ENCODE peak calls at places on chromosomes 3 and 15, in seven cellular contexts. F is A549; I is GM12891; X is stimulated activated CD4-positive, alpha-beta T cell treated with anti-CD3 and anti-CD28 coated beads, Interleukin-12 subunit alpha, Interleukin-12 subunit beta, amount 100 ng/mL, for 4 hours; Q is body of pancreas; O is left ventricle myocardium superior; D is NCI-H510A treated with DMSO at 0.1 percent for 48 hours. M is an unnamed sample.
A peak's percentile ranks its signal among the peaks of the same experiment; 100 is the strongest.

GRCh38 chr3:189712906-189713483 is 81.8 kb downstream of the TP63 start:
- DNase-seq in F (no peak), I (no peak), X (no peak), Q (no peak), O (no peak), D (peak; percentile 96), M (no peak)

GRCh38 chr3:186790261-186790981 is 7.0 kb downstream of the EIF4A2 start:
- DNase-seq in F (peak; percentile 23), I (no peak), X (peak; percentile 21), Q (no peak), O (no peak), D (no peak), M (no peak)

GRCh38 chr3:139339219-139339906 is 4.5 kb upstream of the MRPS22 start:
- DNase-seq in F (no peak), I (no peak), X (no peak), Q (no peak), O (no peak), D (no peak), M (no peak)

GRCh38 chr15:57485869-57486268 is 105.8 kb upstream of the MYZAP start:
- DNase-seq in F (peak; percentile 95), I (no peak), X (no peak), Q (peak; percentile 79), O (no peak), D (no peak), M (no peak)

GRCh38 chr3:189745622-189746021 is 114.4 kb downstream of the TP63 start:
- DNase-seq in F (no peak), I (no peak), X (no peak), Q (no peak), O (no peak), D (no peak), M (no peak)

GRCh38 chr15:37135225-37135624 is 34.9 kb upstream of the MEIS2 start:
- DNase-seq in F (no peak), I (no peak), X (no peak), Q (no peak), O (no peak), D (no peak), M (no peak)

GRCh38 chr3:112042842-112043280 is 8.3 kb downstream of the TMPRSS7 start:
- DNase-seq in F (no peak), I (no peak), X (no peak), Q (no peak), O (no peak), D (peak; percentile 92), M (no peak)

GRCh38 chr3:64131755-64132154 is 93.5 kb downstream of the PRICKLE2 start:
- DNase-seq in F (no peak), I (no peak), X (no peak), Q (no peak), O (no peak), D (no peak), M (no peak)

GRCh38 chr15:85019815-85020590 is 38.3 kb downstream of the PDE8A start:
- DNase-seq in F (no peak), I (no peak), X (no peak), Q (no peak), O (no peak), D (no peak), M (no peak)

GRCh38 chr15:85030301-85031049 is 48.8 kb downstream of the PDE8A start:
- DNase-seq in F (no peak), I (no peak), X (no peak), Q (no peak), O (no peak), D (no peak), M (no peak)

GRCh38 chr3:142586803-142587406 is 8.4 kb upstream of the ATR start:
- DNase-seq in F (peak; percentile 84), I (no peak), X (no peak), Q (peak; percentile 77), O (no peak), D (peak; percentile 29), M (no peak)

GRCh38 chr3:134339331-134339730 is 34.9 kb downstream of the AMOTL2 start:
- DNase-seq in F (no peak), I (no peak), X (no peak), Q (no peak), O (no peak), D (no peak), M (no peak)

GRCh38 chr15:70264014-70264492 is 166.3 kb upstream of the TLE3 start:
- DNase-seq in F (no peak), I (no peak), X (no peak), Q (peak; percentile 38), O (peak; percentile 46), D (peak; percentile 71), M (no peak)

GRCh38 chr3:48431224-48432029 is 1.5 kb upstream of the PLXNB1 start:
- DNase-seq in F (no peak), I (no peak), X (no peak), Q (no peak), O (no peak), D (no peak), M (no peak)

GRCh38 chr3:4829031-4829394 is 150.2 kb upstream of the BHLHE40 start:
- DNase-seq in F (no peak), I (no peak), X (no peak), Q (no peak), O (no peak), D (no peak), M (peak; percentile 62)

GRCh38 chr15:40594429-40594836 is 384 bp downstream of the KNL1 start:
- DNase-seq in F (peak; percentile 54), I (peak; percentile 35), X (no peak), Q (peak; percentile 48), O (peak; percentile 60), D (peak; percentile 41), M (peak; percentile 76)

GRCh38 chr15:90305932-90306331 is 40.5 kb downstream of the NGRN start:
- DNase-seq in F (no peak), I (no peak), X (no peak), Q (no peak), O (no peak), D (no peak), M (no peak)

GRCh38 chr3:38713121-38713520 is 63.6 kb upstream of the SCN5A start:
- DNase-seq in F (no peak), I (no peak), X (no peak), Q (no peak), O (no peak), D (no peak), M (no peak)

GRCh38 chr15:73677146-73677607 is 7.0 kb upstream of the CD276 start:
- DNase-seq in F (peak; percentile 36), I (no peak), X (peak; percentile 41), Q (peak; percentile 83), O (peak; percentile 57), D (peak; percentile 16), M (peak; percentile 41)

GRCh38 chr15:89998141-89998661 is 2.9 kb upstream of the ZNF710 start:
- DNase-seq in F (peak; percentile 92), I (no peak), X (no peak), Q (peak; percentile 91), O (no peak), D (peak; percentile 69), M (no peak)

GRCh38 chr15:91515188-91515754 is 338.2 kb upstream of the SLCO3A1 start:
- DNase-seq in F (peak; percentile 51), I (no peak), X (no peak), Q (peak; percentile 39), O (peak; percentile 68), D (no peak), M (no peak)

GRCh38 chr15:39801641-39802309 is 19.1 kb upstream of the FSIP1 start:
- DNase-seq in F (peak; percentile 31), I (no peak), X (no peak), Q (peak; percentile 57), O (no peak), D (peak; percentile 18), M (peak; percentile 66)

GRCh38 chr3:124772081-124772831 is 42.0 kb downstream of the UMPS start:
- DNase-seq in F (no peak), I (no peak), X (no peak), Q (peak; percentile 58), O (peak; percentile 65), D (peak; percentile 18), M (no peak)

GRCh38 chr3:93855406-93855805 is 118.3 kb downstream of the PROS1 start:
- DNase-seq in F (no peak), I (no peak), X (no peak), Q (no peak), O (no peak), D (no peak), M (no peak)

GRCh38 chr3:46374755-46375154 is 4.0 kb downstream of the CCR5 start:
- DNase-seq in F (no peak), I (no peak), X (no peak), Q (no peak), O (no peak), D (no peak), M (no peak)

GRCh38 chr3:166608132-166608531 is 770.9 kb upstream of the BCHE start:
- DNase-seq in F (no peak), I (no peak), X (no peak), Q (no peak), O (no peak), D (no peak), M (no peak)

GRCh38 chr15:100663550-100664335 is 61.4 kb downstream of the ASB7 start:
- DNase-seq in F (no peak), I (no peak), X (no peak), Q (no peak), O (no peak), D (no peak), M (no peak)

GRCh38 chr3:133269393-133269792 is 130.5 kb upstream of the BFSP2 start:
- DNase-seq in F (no peak), I (no peak), X (no peak), Q (no peak), O (no peak), D (peak; percentile 11), M (no peak)

GRCh38 chr15:62119224-62119925 is 45.7 kb downstream of the C2CD4B start:
- DNase-seq in F (peak; percentile 53), I (no peak), X (no peak), Q (peak; percentile 62), O (no peak), D (peak; percentile 7), M (no peak)

GRCh38 chr3:2655229-2655701 is 454.9 kb downstream of the IL5RA start:
- DNase-seq in F (no peak), I (no peak), X (no peak), Q (no peak), O (no peak), D (no peak), M (no peak)

GRCh38 chr3:164488893-164489292 is 589.4 kb downstream of the SI start:
- DNase-seq in F (no peak), I (no peak), X (no peak), Q (no peak), O (no peak), D (no peak), M (no peak)

GRCh38 chr3:120339362-120339761 is 9.8 kb downstream of the LRRC58 start:
- DNase-seq in F (no peak), I (no peak), X (no peak), Q (no peak), O (no peak), D (no peak), M (no peak)